ENCODE peak calls at places on chromosomes 4 and X, in six cellular contexts. K is DND-41, U is ascending aorta, B is lower leg skin, R is foreskin fibroblast, D is cardiac muscle cell. X is an unnamed sample.

GRCh38 chrX:136170109-136170800 is 22.9 kb downstream of the FHL1 start:
- DNase-seq in B (no peak), R (peak), K (no peak), D (no peak), U (no peak), X (no peak)

GRCh38 chr4:15109583-15109982 is 107.3 kb downstream of the CPEB2 start:
- DNase-seq in B (no peak), K (no peak), D (no peak), U (no peak), R (no peak), X (no peak)

GRCh38 chrX:152177497-152178269 is 39.3 kb upstream of the MAGEA10 start:
- DNase-seq in B (no peak), U (no peak), R (no peak), K (no peak), D (no peak), X (no peak)

GRCh38 chr4:6472387-6473263 is at the start of gene PPP2R2C:
- DNase-seq in K (no peak), D (peak), B (peak), U (no peak), R (no peak), X (no peak)

GRCh38 chr4:163166041-163166579 is 580 bp downstream of the NAF1 start:
- DNase-seq in K (peak), U (peak), B (peak), D (peak), R (peak), X (peak)

GRCh38 chr4:33411182-33411581 is 2691.0 kb downstream of the PCDH7 start:
- DNase-seq in U (no peak), D (no peak), R (peak), B (no peak), K (no peak), X (no peak)

GRCh38 chr4:41540687-41541086 is 2.7 kb downstream of the LIMCH1 start:
- DNase-seq in K (no peak), R (no peak), D (no peak), B (no peak), U (no peak), X (no peak)

GRCh38 chrX:143633530-143634372 is 2.1 kb downstream of the SLITRK4 start:
- DNase-seq in B (no peak), U (no peak), K (no peak), D (peak), R (no peak), X (no peak)

GRCh38 chr4:150302553-150302952 is 224.3 kb downstream of the DCLK2 start:
- DNase-seq in U (no peak), B (no peak), D (no peak), R (peak), K (no peak), X (peak)

GRCh38 chr4:186190456-186191265 is 706 bp upstream of the CYP4V2 start:
- DNase-seq in D (peak), U (no peak), R (peak), B (no peak), K (peak), X (peak)

GRCh38 chrX:151753313-151754041 is 18.9 kb downstream of the CNGA2 start:
- DNase-seq in U (no peak), K (no peak), B (peak), D (peak), R (peak), X (peak)

GRCh38 chr4:181822005-181822375 is 421.2 kb upstream of the TENM3 start:
- DNase-seq in D (peak), U (no peak), R (no peak), K (no peak), B (no peak), X (no peak)

GRCh38 chrX:64205441-64205734 is at the start of gene AMER1:
- DNase-seq in U (no peak), K (no peak), R (no peak), D (no peak), B (peak), X (no peak)

GRCh38 chr4:11338990-11339782 is 89.5 kb downstream of the HS3ST1 start:
- DNase-seq in U (no peak), R (no peak), D (no peak), K (no peak), B (no peak), X (no peak)

GRCh38 chrX:69372435-69372834 is 131.7 kb upstream of the NALF2 start:
- DNase-seq in D (no peak), B (no peak), R (no peak), K (no peak), U (no peak), X (no peak)

GRCh38 chr4:123821861-123822260 is 425.3 kb downstream of the SPRY1 start:
- DNase-seq in D (no peak), B (no peak), U (no peak), K (no peak), R (peak), X (no peak)

GRCh38 chrX:139194571-139195280 is 335.8 kb upstream of the F9 start:
- DNase-seq in R (no peak), U (no peak), D (peak), B (no peak), K (no peak), X (no peak)

GRCh38 chr4:180455226-180455625 is 1788.0 kb upstream of the TENM3 start:
- DNase-seq in B (no peak), U (no peak), D (no peak), K (no peak), R (no peak), X (no peak)

GRCh38 chr4:52585379-52585778 is 73.7 kb downstream of the USP46 start:
- DNase-seq in D (no peak), R (no peak), K (no peak), U (no peak), B (no peak), X (no peak)

GRCh38 chr4:133178960-133179359 is 29.9 kb downstream of the PCDH10 start:
- DNase-seq in R (no peak), B (no peak), D (no peak), U (no peak), K (no peak), X (no peak)

GRCh38 chr4:147639388-147639787 is 22.2 kb downstream of the TMEM184C start:
- DNase-seq in D (no peak), K (no peak), B (no peak), U (no peak), R (peak), X (no peak)
- TF ChIP-seq CTCF in D (no peak), K (no peak), B (no peak), U (no peak), R (no peak), X (no peak)

DNA sequence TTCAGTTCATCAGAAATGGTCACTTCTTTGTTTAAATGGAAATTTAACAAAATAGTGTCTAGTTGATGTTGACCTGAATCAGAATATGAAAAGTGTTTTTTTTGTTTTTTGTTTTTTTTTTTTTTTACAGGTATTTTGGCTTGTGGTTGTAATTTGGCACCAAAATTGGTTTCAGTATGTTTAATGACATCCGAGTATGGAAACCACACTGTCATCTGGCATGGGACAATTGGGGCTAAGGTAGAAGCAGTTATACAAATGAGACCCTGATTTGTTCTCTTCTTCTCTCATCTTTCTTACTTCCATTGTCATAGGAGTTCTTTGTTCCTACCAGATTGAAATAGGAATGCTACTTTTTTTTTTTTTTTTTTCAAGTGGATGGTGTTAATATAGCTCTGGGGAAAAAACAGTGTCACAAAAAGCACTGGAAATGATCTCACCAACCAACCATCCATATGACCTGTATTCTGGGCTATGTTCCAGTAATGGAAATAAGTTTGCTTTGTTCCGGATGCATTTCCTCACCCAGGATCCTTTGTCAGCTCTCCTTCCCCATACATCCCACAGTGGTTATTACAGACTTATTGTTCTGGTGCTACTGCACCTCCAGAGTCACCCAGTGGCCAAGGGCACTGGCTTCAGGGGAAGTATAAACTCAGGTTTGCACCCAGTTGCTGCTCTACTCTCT is 95.8 kb downstream of the ATXN3L start:
- DNase-seq in U (no peak), K (no peak), D (no peak), R (peak), B (no peak), X (no peak)
- TF ChIP-seq CTCF in U (no peak), K (no peak), D (peak), R (no peak), B (no peak), X (no peak)

GRCh38 chrX:102560423-102561068 is 38.8 kb upstream of the ARMCX5 start:
- DNase-seq in R (no peak), D (no peak), B (no peak), U (no peak), K (no peak), X (no peak)

DNA sequence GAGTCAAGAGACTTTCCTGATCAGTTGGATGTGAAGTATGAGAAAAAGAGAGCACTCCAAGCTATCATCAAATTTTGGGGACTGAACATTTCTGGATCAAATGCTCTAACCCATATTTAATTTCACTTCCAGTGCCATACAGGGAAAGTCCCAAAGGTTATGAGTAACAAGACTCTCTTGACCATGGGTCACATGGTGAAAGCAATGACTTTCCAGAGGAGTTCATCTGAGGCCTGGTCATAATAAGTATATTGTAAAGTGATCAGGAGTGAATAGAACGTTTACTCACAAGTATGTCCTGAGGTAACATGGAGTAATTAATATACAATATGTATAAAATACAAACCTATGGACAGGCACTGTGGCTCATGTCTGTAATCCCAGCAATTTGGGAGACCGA is 40.7 kb upstream of the ARMCX5 start:
- DNase-seq in K (no peak), R (no peak), U (no peak), B (no peak), D (no peak), X (no peak)
- TF ChIP-seq CTCF in K (no peak), R (no peak), U (no peak), B (no peak), D (no peak), X (no peak)

DNA sequence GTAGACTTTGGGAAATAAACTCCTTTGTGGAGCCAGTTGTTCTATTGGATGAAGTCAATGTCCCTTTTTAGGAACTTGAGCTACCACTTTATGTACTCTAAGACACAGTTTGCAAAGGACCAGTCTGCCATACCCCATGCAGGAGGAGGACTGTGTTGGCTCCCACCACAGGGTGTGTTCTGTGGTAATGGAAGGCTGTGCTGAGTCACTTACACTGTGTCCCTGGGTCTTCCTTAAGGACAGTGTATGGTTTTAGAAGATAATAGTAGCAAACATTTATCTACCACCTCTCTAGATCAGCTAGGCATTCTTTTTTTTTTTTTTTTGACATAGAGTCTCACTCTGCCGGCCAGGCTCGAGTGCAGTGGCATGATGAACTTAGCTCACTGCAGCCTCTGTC is 184.0 kb upstream of the PGRMC2 start:
- DNase-seq in B (no peak), U (no peak), R (peak), K (no peak), D (no peak), X (no peak)
- TF ChIP-seq CTCF in B (no peak), U (no peak), R (no peak), K (no peak), D (no peak), X (no peak)

DNA sequence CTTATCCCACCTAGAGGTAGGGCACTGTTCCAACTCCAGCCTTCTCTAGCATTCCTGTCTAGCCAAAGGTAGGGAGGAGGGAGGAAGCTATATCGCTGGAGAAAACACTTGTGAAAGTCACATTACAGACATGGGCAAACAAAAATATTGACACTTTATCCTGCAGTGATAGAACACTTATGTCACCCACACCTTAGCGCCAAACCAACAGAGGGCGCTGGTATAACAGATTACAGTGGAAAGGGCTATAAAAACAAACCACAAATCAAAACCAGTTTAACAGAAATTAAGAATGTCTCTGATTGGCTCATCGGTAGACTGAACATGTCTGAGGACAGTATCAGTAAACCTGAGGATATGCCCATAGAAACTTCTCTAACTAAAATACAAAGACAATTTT is 451.3 kb downstream of the TLL1 start:
- DNase-seq in D (peak), R (peak), B (no peak), U (no peak), K (no peak), X (peak)
- TF ChIP-seq CTCF in D (peak), R (no peak), B (no peak), U (no peak), K (peak), X (no peak)

DNA sequence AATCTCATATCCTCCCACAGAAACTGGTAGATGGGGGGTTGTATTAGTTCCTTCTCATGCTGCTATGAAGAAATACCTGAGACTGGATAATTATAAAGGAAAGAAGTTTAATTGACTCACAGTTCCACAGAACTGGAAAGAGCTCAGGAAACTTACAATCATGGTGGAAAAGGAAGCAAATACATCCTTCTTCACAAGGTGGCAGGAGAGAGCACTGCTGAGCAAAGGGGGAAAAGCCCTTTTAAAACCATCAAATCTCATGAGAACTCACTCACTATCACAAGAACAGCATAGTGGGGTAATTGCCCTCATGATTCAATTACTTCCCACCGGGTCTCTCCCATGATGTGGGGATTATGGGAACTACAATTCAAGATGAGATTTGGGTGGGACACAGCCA is 250.5 kb upstream of the GPRIN3 start:
- DNase-seq in B (no peak), K (no peak), D (peak), U (no peak), R (peak), X (no peak)
- TF ChIP-seq CTCF in B (no peak), K (peak), D (peak), U (no peak), R (peak), X (peak)

GRCh38 chr4:17817027-17817426 is 6.2 kb downstream of the NCAPG start:
- DNase-seq in U (no peak), D (peak), B (no peak), K (no peak), R (peak), X (no peak)
- TF ChIP-seq CTCF in U (peak), D (peak), B (peak), K (peak), R (peak), X (peak)